ENCODE peak calls at places on chromosome 2, in four cellular contexts. T is activated CD8-positive, alpha-beta memory T cell treated with anti-CD3 and anti-CD28 coated beads, Interleukin-2, amount 10 ng/mL, durations not matched to agents 7 days and 5 days; X is substantia nigra; L is HFFc6. E is an unnamed sample.

GRCh38 chr2:114949228-114949804 is 506.9 kb downstream of the DPP10 start:
- DNase-seq in X (no peak), L (no peak), T (no peak), E (no peak)

GRCh38 chr2:72754628-72755320 is 71.1 kb downstream of the EXOC6B start:
- DNase-seq in T (no peak), X (no peak), L (no peak), E (no peak)

GRCh38 chr2:209614630-209615369 is 156.8 kb upstream of the UNC80 start:
- DNase-seq in X (no peak), L (no peak), T (no peak), E (no peak)

GRCh38 chr2:177579486-177580036 is 187.0 kb downstream of the AGPS start:
- DNase-seq in X (no peak), L (no peak), T (no peak), E (no peak)

GRCh38 chr2:144211826-144212225 is 308.1 kb downstream of the ZEB2 start:
- DNase-seq in X (no peak), T (no peak), L (no peak), E (no peak)

GRCh38 chr2:115739574-115739973 is 1297.1 kb downstream of the DPP10 start:
- DNase-seq in X (no peak), L (no peak), T (no peak), E (no peak)

GRCh38 chr2:32095671-32096070 is 32.3 kb downstream of the SPAST start:
- DNase-seq in L (no peak), T (no peak), X (no peak), E (no peak)

GRCh38 chr2:26068602-26069298 is 34.9 kb downstream of the RAB10 start:
- DNase-seq in T (peak), L (peak), X (no peak), E (no peak)

GRCh38 chr2:100817388-100817985 is 2.5 kb upstream of the NPAS2 start:
- DNase-seq in L (no peak), T (no peak), X (no peak), E (no peak)

GRCh38 chr2:20221169-20221938 is 3.6 kb downstream of the SDC1 start:
- DNase-seq in X (no peak), T (no peak), L (peak), E (no peak)

GRCh38 chr2:85862426-85862825 is 26.4 kb downstream of the ST3GAL5 start:
- DNase-seq in T (peak), X (no peak), L (no peak), E (no peak)

GRCh38 chr2:45651415-45652089 is at the start of gene PRKCE:
- DNase-seq in L (no peak), X (peak), T (peak), E (peak)

GRCh38 chr2:225004531-225004930 is 37.7 kb downstream of the DOCK10 start:
- DNase-seq in L (peak), X (no peak), T (no peak), E (no peak)

GRCh38 chr2:11764359-11764758 is 17.9 kb downstream of the LPIN1 start:
- DNase-seq in T (no peak), X (no peak), L (no peak), E (no peak)

GRCh38 chr2:164761737-164762460 is 79.7 kb downstream of the COBLL1 start:
- DNase-seq in X (no peak), L (no peak), T (no peak), E (no peak)

GRCh38 chr2:160140471-160140870 is 59.6 kb downstream of the ITGB6 start:
- DNase-seq in T (no peak), X (no peak), L (no peak), E (no peak)

GRCh38 chr2:144711084-144711483 is 191.2 kb upstream of the ZEB2 start:
- DNase-seq in T (no peak), L (no peak), X (no peak), E (no peak)

GRCh38 chr2:54471221-54471711 is 15.1 kb downstream of the SPTBN1 start:
- DNase-seq in L (peak), X (no peak), T (no peak), E (no peak)

GRCh38 chr2:18268400-18268799 is 292.1 kb downstream of the RDH14 start:
- DNase-seq in L (no peak), X (no peak), T (no peak), E (no peak)

GRCh38 chr2:26178746-26179436 is 6.0 kb downstream of the GAREM2 start:
- DNase-seq in T (no peak), X (no peak), L (no peak), E (peak)

GRCh38 chr2:130370490-130370889 is 14.6 kb downstream of the PTPN18 start:
- DNase-seq in X (no peak), T (peak), L (no peak), E (no peak)

GRCh38 chr2:102100371-102101096 is 42.0 kb upstream of the IL1R1 start:
- DNase-seq in X (no peak), L (peak), T (no peak), E (no peak)

GRCh38 chr2:20447437-20448245 is 767 bp downstream of the RHOB start:
- DNase-seq in X (peak), T (peak), L (no peak), E (no peak)

GRCh38 chr2:222655406-222655747 is 515 bp downstream of the FARSB start:
- DNase-seq in L (peak), T (peak), X (no peak), E (no peak)

E was measured in globus pallidus.